ENCODE peak calls at places on chromosomes 5 and 9, in ten cellular contexts. L is fibroblast of lung; J is caudate nucleus; N is cardiac muscle cell; H is HEK293T; F is NCI-H69; O is stimulated activated CD8-positive, alpha-beta memory T cell treated with anti-CD3 and anti-CD28 coated beads, Interleukin-4, amount 100 ng/mL, for 24 hours; D is NCI-H1417; Q is A549; S is activated naive CD4-positive, alpha-beta T cell treated with Interleukin-2 at 50 U/mL for 16 hours. G is an unnamed sample.

GRCh38 chr9:297104-297794 is 82.6 kb downstream of the DOCK8 start:
- DNase-seq in O (no peak), Q (peak; percentile 16), J (no peak), L (no peak), S (no peak), F (no peak), D (no peak), N (no peak), H (no peak), G (no peak)

GRCh38 chr5:135217669-135218485 is 181.2 kb downstream of the MACROH2A1 start:
- DNase-seq in F (no peak), O (no peak), N (no peak), L (no peak), Q (peak; percentile 18), J (no peak), D (no peak), S (no peak), H (peak; percentile 47), G (no peak)

GRCh38 chr9:98971168-98971914 is 27.6 kb downstream of the COL15A1 start:
- DNase-seq in D (no peak), J (no peak), F (peak; percentile 14), S (no peak), Q (no peak), L (peak; percentile 78), N (peak; percentile 34), H (peak; percentile 26), O (no peak), G (peak; percentile 91)

GRCh38 chr9:87334366-87334765 is 163.3 kb upstream of the DAPK1 start:
- DNase-seq in Q (no peak), O (no peak), D (no peak), S (no peak), H (no peak), L (no peak), F (no peak), J (no peak), N (no peak), G (no peak)

GRCh38 chr9:135613946-135614805 is 25.2 kb downstream of the GLT6D1 start:
- DNase-seq in F (no peak), O (no peak), D (no peak), H (peak; percentile 4), N (no peak), J (no peak), Q (no peak), L (no peak), S (no peak), G (no peak)

GRCh38 chr9:120925535-120926396 is 830 bp downstream of the TRAF1 start:
- DNase-seq in D (no peak), L (peak; percentile 93), Q (peak; percentile 69), S (peak; percentile 84), N (no peak), F (no peak), J (no peak), O (peak; percentile 69), H (no peak), G (peak; percentile 99)

GRCh38 chr5:50968296-50969206 is 302.1 kb downstream of the PARP8 start:
- DNase-seq in S (no peak), L (no peak), F (peak; percentile 94), N (no peak), H (no peak), D (peak; percentile 85), O (no peak), J (no peak), Q (no peak), G (no peak)

GRCh38 chr9:98481676-98482075 is 226.2 kb upstream of the TBC1D2 start:
- DNase-seq in Q (no peak), F (peak; percentile 27), S (no peak), L (peak; percentile 38), N (no peak), H (no peak), J (no peak), O (no peak), D (no peak), G (peak; percentile 39)

GRCh38 chr5:55437859-55438206 is 96.9 kb downstream of the PLPP1 start:
- DNase-seq in H (no peak), J (no peak), S (no peak), L (no peak), O (no peak), F (no peak), Q (no peak), D (no peak), N (no peak), G (no peak)

GRCh38 chr5:43073597-43074546 is 33.8 kb upstream of the ANXA2R start:
- DNase-seq in L (no peak), J (no peak), H (peak; percentile 33), D (peak; percentile 67), O (no peak), N (peak; percentile 52), S (peak; percentile 38), Q (peak; percentile 41), F (peak; percentile 65), G (peak; percentile 40)